ENCODE peak calls at places on chromosomes 6 and 20, in five cellular contexts. R is endothelial cell of umbilical vein, D is T-helper 2 cell, P is EH, J is mucosa of descending colon. G is an unnamed sample.

GRCh38 chr6:130943738-130944137 is 116.5 kb downstream of the SMLR1 start:
- DNase-seq in P (no peak), J (no peak), R (no peak), D (no peak), G (no peak)

GRCh38 chr20:60630609-60631008 is 621.5 kb upstream of the CDH4 start:
- DNase-seq in P (no peak), J (no peak), D (no peak), R (no peak), G (no peak)

GRCh38 chr20:41423026-41423425 is 56.4 kb upstream of the EMILIN3 start:
- DNase-seq in R (no peak), J (no peak), P (no peak), D (no peak), G (no peak)

GRCh38 chr20:4151991-4152695 is 136.8 kb upstream of the RNF24 start:
- DNase-seq in D (no peak), J (no peak), R (no peak), P (peak), G (no peak)

GRCh38 chr20:48096957-48097890 is 311.9 kb upstream of the SULF2 start:
- DNase-seq in J (no peak), P (no peak), R (no peak), D (no peak), G (no peak)

GRCh38 chr20:62064788-62065668 is 653 bp downstream of the TAF4 start:
- DNase-seq in D (no peak), R (no peak), J (no peak), P (no peak), G (no peak)

GRCh38 chr6:168411793-168412192 is 29.2 kb upstream of the SMOC2 start:
- DNase-seq in J (no peak), D (no peak), R (no peak), P (no peak), G (no peak)

GRCh38 chr6:129112591-129112990 is 229.7 kb downstream of the LAMA2 start:
- DNase-seq in P (no peak), D (no peak), R (no peak), J (no peak), G (no peak)

GRCh38 chr6:15523679-15524630 is 138.9 kb downstream of the DTNBP1 start:
- DNase-seq in P (no peak), J (no peak), D (no peak), R (no peak), G (no peak)

GRCh38 chr6:7169296-7169721 is 61.5 kb downstream of the RREB1 start:
- DNase-seq in R (peak), P (no peak), D (no peak), J (no peak), G (no peak)

GRCh38 chr6:113645576-113645970 is 211.6 kb upstream of the MARCKS start:
- DNase-seq in P (peak), D (no peak), R (no peak), J (peak), G (no peak)

GRCh38 chr6:42428326-42429041 is 23.2 kb downstream of the TRERF1 start:
- DNase-seq in J (peak), P (peak), D (peak), R (no peak), G (no peak)

GRCh38 chr20:61802721-61803311 is 262.9 kb downstream of the TAF4 start:
- DNase-seq in P (no peak), J (peak), D (no peak), R (no peak), G (no peak)

GRCh38 chr6:4344317-4344899 is 209.0 kb upstream of the ECI2 start:
- DNase-seq in J (no peak), P (peak), D (no peak), R (no peak), G (no peak)

GRCh38 chr6:144334150-144334708 is 49.1 kb downstream of the UTRN start:
- DNase-seq in R (no peak), D (no peak), J (peak), P (no peak), G (peak)

G was measured in effector CD8-positive, alpha-beta T cell.